ENCODE peak calls at places on chromosomes 11 and 22, in six cellular contexts. S, A, P, I, G and W are unnamed samples.

GRCh38 chr22:39408173-39408572 is 8.6 kb downstream of the TAB1 start:
- DNase-seq in S (no peak), A (no peak), P (peak; percentile 60), I (no peak), G (no peak), W (no peak)

GRCh38 chr11:103947566-103947919 is 88.9 kb upstream of the DDI1 start:
- DNase-seq in S (no peak), A (no peak), P (peak; percentile 93), I (no peak), G (no peak), W (peak; percentile 63)

GRCh38 chr22:32986773-32987050 is 71.5 kb downstream of the SYN3 start:
- DNase-seq in S (no peak), A (no peak), P (no peak), I (no peak), G (no peak), W (no peak)

GRCh38 chr11:83006877-83007330 is 64.8 kb downstream of the RAB30 start:
- DNase-seq in S (peak; percentile 48), A (no peak), P (no peak), I (no peak), G (no peak), W (no peak)

GRCh38 chr11:59582006-59582405 is 33.6 kb downstream of the OSBP start:
- DNase-seq in S (no peak), A (peak; percentile 29), P (peak; percentile 73), I (no peak), G (no peak), W (no peak)

GRCh38 chr22:19892249-19892879 is 37.7 kb upstream of the GNB1L start:
- DNase-seq in S (no peak), A (no peak), P (peak; percentile 88), I (no peak), G (peak; percentile 57), W (peak; percentile 70)

GRCh38 chr11:10450451-10451398 is 4.3 kb upstream of the AMPD3 start:
- DNase-seq in S (peak; percentile 71), A (peak; percentile 88), P (no peak), I (no peak), G (no peak), W (peak; percentile 25)

GRCh38 chr11:84316866-84317560 is 1030.8 kb upstream of the CCDC90B start:
- DNase-seq in S (no peak), A (no peak), P (peak; percentile 61), I (no peak), G (no peak), W (peak; percentile 63)

GRCh38 chr11:110098645-110099044 is 5.5 kb downstream of the ZC3H12C start:
- DNase-seq in S (no peak), A (no peak), P (no peak), I (no peak), G (no peak), W (peak; percentile 57)

GRCh38 chr22:30763815-30764686 is 69.4 kb downstream of the OSBP2 start:
- DNase-seq in S (peak; percentile 33), A (peak; percentile 76), P (peak; percentile 80), I (peak; percentile 58), G (peak; percentile 68), W (peak; percentile 92)

GRCh38 chr11:3123761-3124733 is 41.1 kb downstream of the OSBPL5 start:
- DNase-seq in S (no peak), A (peak; percentile 9), P (peak; percentile 95), I (peak; percentile 86), G (peak; percentile 79), W (peak; percentile 90)

GRCh38 chr11:128502736-128503135 is 84.6 kb downstream of the ETS1 start:
- DNase-seq in S (no peak), A (no peak), P (peak; percentile 96), I (peak; percentile 86), G (no peak), W (peak; percentile 96)

GRCh38 chr11:9617960-9618359 is 44.5 kb downstream of the WEE1 start:
- DNase-seq in S (no peak), A (no peak), P (peak; percentile 52), I (no peak), G (no peak), W (no peak)

GRCh38 chr11:2531277-2531986 is 86.6 kb downstream of the KCNQ1 start:
- DNase-seq in S (peak; percentile 50), A (peak; percentile 62), P (peak; percentile 17), I (peak; percentile 5), G (peak; percentile 79), W (peak; percentile 63)

GRCh38 chr11:7516488-7516887 is 2.7 kb downstream of the PPFIBP2 start:
- DNase-seq in S (no peak), A (no peak), P (no peak), I (no peak), G (no peak), W (no peak)

GRCh38 chr11:34926101-34926830 is 9.8 kb downstream of the PDHX start:
- DNase-seq in S (no peak), A (peak; percentile 51), P (peak; percentile 58), I (no peak), G (peak; percentile 25), W (peak; percentile 74)

GRCh38 chr11:108125126-108125525 is 3.8 kb downstream of the ACAT1 start:
- DNase-seq in S (no peak), A (no peak), P (no peak), I (no peak), G (no peak), W (no peak)

GRCh38 chr11:22432331-22433065 is 94.3 kb downstream of the SLC17A6 start:
- DNase-seq in S (peak; percentile 29), A (no peak), P (peak; percentile 3), I (no peak), G (no peak), W (peak; percentile 56)

GRCh38 chr11:93662177-93662575 is 694 bp downstream of the CEP295 start:
- DNase-seq in S (no peak), A (no peak), P (no peak), I (no peak), G (no peak), W (no peak)

GRCh38 chr22:35860087-35860733 is 142.5 kb downstream of the APOL5 start:
- DNase-seq in S (no peak), A (no peak), P (no peak), I (no peak), G (no peak), W (no peak)

GRCh38 chr11:70603756-70604211 is 205.5 kb downstream of the CTTN start:
- DNase-seq in S (no peak), A (no peak), P (no peak), I (no peak), G (peak; percentile 69), W (no peak)

GRCh38 chr22:26589367-26589844 is 526 bp downstream of the TPST2 start:
- DNase-seq in S (no peak), A (peak; percentile 66), P (no peak), I (no peak), G (peak; percentile 14), W (no peak)

GRCh38 chr11:27396259-27396839 is 33.3 kb upstream of the CCDC34 start:
- DNase-seq in S (no peak), A (no peak), P (no peak), I (no peak), G (no peak), W (no peak)

GRCh38 chr22:17091851-17092250 is 7.1 kb downstream of the IL17RA start:
- DNase-seq in S (no peak), A (no peak), P (no peak), I (no peak), G (no peak), W (no peak)

GRCh38 chr11:19378814-19379213 is 138.1 kb upstream of the E2F8 start:
- DNase-seq in S (no peak), A (no peak), P (no peak), I (no peak), G (no peak), W (no peak)

GRCh38 chr11:763549-764321 is 13.6 kb downstream of the GATD1 start:
- DNase-seq in S (no peak), A (no peak), P (no peak), I (no peak), G (no peak), W (no peak)

GRCh38 chr11:74443071-74443864 is 24.1 kb downstream of the KCNE3 start:
- DNase-seq in S (peak; percentile 73), A (peak; percentile 55), P (no peak), I (no peak), G (no peak), W (peak; percentile 71)